ENCODE peak calls at places on chromosome 9, in four cellular contexts. S, A, B and D are unnamed samples.

GRCh38 chr9:82144803-82145202 is 156.2 kb downstream of the SPATA31D1 start:
- DNase-seq in S (no peak), A (no peak), B (no peak), D (no peak)

GRCh38 chr9:80842383-80842782 is 847.0 kb downstream of the TLE1 start:
- DNase-seq in S (peak; percentile 60), A (peak; percentile 7), B (no peak), D (no peak)

GRCh38 chr9:126745574-126746411 is 59.0 kb upstream of the ZBTB43 start:
- DNase-seq in S (no peak), A (no peak), B (no peak), D (no peak)

GRCh38 chr9:127935765-127936221 is 1.9 kb downstream of the DPM2 start:
- DNase-seq in S (no peak), A (peak; percentile 43), B (no peak), D (no peak)

GRCh38 chr9:128091571-128091970 is 23.5 kb downstream of the SLC25A25 start:
- DNase-seq in S (no peak), A (no peak), B (no peak), D (no peak)

GRCh38 chr9:133713960-133714495 is 24.1 kb downstream of the SARDH start:
- DNase-seq in S (no peak), A (no peak), B (no peak), D (peak; percentile 4)

GRCh38 chr9:93198839-93199625 is 15.1 kb downstream of the WNK2 start:
- DNase-seq in S (no peak), A (no peak), B (no peak), D (no peak)

GRCh38 chr9:114283551-114284111 is 39.3 kb upstream of the ORM1 start:
- DNase-seq in S (no peak), A (no peak), B (no peak), D (no peak)

GRCh38 chr9:105114318-105114717 is 130.1 kb upstream of the SLC44A1 start:
- DNase-seq in S (no peak), A (no peak), B (no peak), D (no peak)

GRCh38 chr9:120733190-120733589 is 18.9 kb upstream of the MEGF9 start:
- DNase-seq in S (peak; percentile 60), A (peak; percentile 92), B (no peak), D (no peak)

GRCh38 chr9:120730661-120731514 is 16.6 kb upstream of the MEGF9 start:
- DNase-seq in S (peak; percentile 93), A (peak; percentile 97), B (no peak), D (no peak)

GRCh38 chr9:120726484-120726883 is 12.2 kb upstream of the MEGF9 start:
- DNase-seq in S (no peak), A (no peak), B (no peak), D (no peak)

GRCh38 chr9:120734607-120735006 is 20.3 kb upstream of the MEGF9 start:
- DNase-seq in S (no peak), A (no peak), B (no peak), D (no peak)

GRCh38 chr9:120729796-120730195 is 15.5 kb upstream of the MEGF9 start:
- DNase-seq in S (no peak), A (peak; percentile 19), B (peak; percentile 39), D (no peak)
- TF ChIP-seq CTCF in S (peak; percentile 14), A (peak; percentile 4), B (no peak), D (no peak)

DNA sequence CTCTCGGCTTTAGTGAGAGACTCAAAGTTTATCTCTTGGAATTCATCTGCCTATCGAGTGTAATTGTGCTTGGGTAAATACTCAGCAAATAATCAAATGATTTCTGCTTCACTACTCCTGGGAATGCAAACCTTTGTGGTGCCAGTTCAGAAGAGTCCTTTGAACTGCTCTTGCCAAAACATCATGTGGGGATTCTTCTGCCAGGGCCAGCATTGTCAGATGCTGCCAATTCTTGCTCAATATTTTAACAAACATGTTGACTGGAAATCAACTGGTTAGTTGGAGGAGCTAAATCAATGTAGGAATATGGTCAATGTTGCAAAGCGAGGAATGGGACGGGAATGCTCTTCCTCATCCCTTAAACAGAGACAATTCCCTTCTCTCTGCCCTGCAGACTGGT is 141.3 kb upstream of the SLC28A3 start:
- DNase-seq in S (no peak), A (no peak), B (no peak), D (no peak)
- TF ChIP-seq CTCF in S (no peak), A (no peak), B (no peak), D (no peak)

GRCh38 chr9:99726758-99727157 is 94.9 kb upstream of the NR4A3 start:
- DNase-seq in S (no peak), A (no peak), B (no peak), D (no peak)
- TF ChIP-seq CTCF in S (no peak), A (no peak), B (no peak), D (no peak)

GRCh38 chr9:122777052-122777451 is 11.7 kb upstream of the OR5C1 start:
- DNase-seq in S (no peak), A (no peak), B (no peak), D (no peak)

GRCh38 chr9:122780026-122780425 is 8.7 kb upstream of the OR5C1 start:
- DNase-seq in S (no peak), A (no peak), B (no peak), D (no peak)

GRCh38 chr9:122779181-122779580 is 9.6 kb upstream of the OR5C1 start:
- DNase-seq in S (no peak), A (no peak), B (no peak), D (no peak)

GRCh38 chr9:122781671-122782070 is 7.1 kb upstream of the OR5C1 start:
- DNase-seq in S (no peak), A (no peak), B (no peak), D (no peak)

DNA sequence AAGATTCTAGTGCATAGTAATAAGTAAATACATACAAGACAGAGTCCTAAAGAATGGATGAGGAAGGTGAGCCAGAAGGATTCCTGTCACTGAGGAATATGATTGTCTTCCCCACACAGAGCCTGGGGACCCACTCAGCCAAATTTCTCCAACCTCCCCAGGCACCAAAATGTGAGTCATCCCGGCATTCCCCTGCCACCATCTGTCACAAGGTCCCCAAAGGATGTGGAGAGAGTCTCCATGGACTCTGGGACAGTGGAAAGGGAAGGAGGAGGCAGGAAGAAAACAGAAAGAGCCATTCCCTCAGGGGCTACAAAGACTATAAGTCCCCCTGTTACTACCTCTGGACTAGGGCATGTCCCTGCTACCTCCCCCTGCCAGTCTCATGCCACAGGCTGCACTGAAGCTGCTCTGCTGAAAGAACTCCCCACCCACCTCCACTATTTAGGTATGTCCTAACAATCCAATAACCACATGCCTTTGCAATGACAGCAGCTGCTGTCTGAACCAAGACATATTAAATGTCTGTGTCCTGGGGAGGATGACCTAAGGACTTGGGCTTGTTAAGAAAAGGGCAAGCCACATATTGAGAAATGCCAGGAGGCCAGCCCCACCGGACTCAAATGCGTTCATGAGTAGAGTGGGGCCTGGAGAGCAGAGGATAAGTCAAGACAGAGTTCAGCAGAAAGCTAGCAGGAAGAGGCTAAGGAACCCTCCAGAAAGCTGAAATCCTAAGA is 10.6 kb upstream of the OR5C1 start:
- DNase-seq in S (peak; percentile 3), A (no peak), B (peak; percentile 48), D (no peak)
- TF ChIP-seq CTCF in S (no peak), A (no peak), B (no peak), D (no peak)